ENCODE peak calls at places on chromosomes 2 and 18, in four cellular contexts. B, L, I and A are unnamed samples.

GRCh38 chr2:219912530-219912929 is 285.1 kb downstream of the SLC4A3 start:
- DNase-seq in B (peak), L (no peak), I (peak), A (no peak)

GRCh38 chr2:68790600-68790999 is 56.0 kb downstream of the ARHGAP25 start:
- DNase-seq in B (no peak), L (no peak), I (no peak), A (no peak)

GRCh38 chr2:14903709-14904374 is 271.3 kb downstream of the LRATD1 start:
- DNase-seq in B (no peak), L (peak), I (no peak), A (no peak)

GRCh38 chr18:26747131-26747475 is 118.4 kb downstream of the AQP4 start:
- DNase-seq in B (no peak), L (no peak), I (no peak), A (no peak)

GRCh38 chr2:221767106-221767878 is 195.2 kb upstream of the EPHA4 start:
- DNase-seq in B (no peak), L (no peak), I (no peak), A (no peak)

GRCh38 chr2:241739651-241740050 is 5.2 kb downstream of the D2HGDH start:
- DNase-seq in B (no peak), L (no peak), I (peak), A (no peak)

GRCh38 chr2:10016802-10017258 is 26.5 kb upstream of the KLF11 start:
- DNase-seq in B (no peak), L (no peak), I (no peak), A (no peak)

GRCh38 chr2:159753797-159754196 is 41.5 kb downstream of the MARCHF7 start:
- DNase-seq in B (no peak), L (no peak), I (no peak), A (no peak)

GRCh38 chr2:127027715-127028114 is 79.2 kb downstream of the BIN1 start:
- DNase-seq in B (no peak), L (no peak), I (no peak), A (no peak)

GRCh38 chr2:70283500-70284191 is 9.9 kb downstream of the SNRPG start:
- DNase-seq in B (no peak), L (no peak), I (no peak), A (no peak)

GRCh38 chr2:17475285-17475684 is 43.0 kb downstream of the RAD51AP2 start:
- DNase-seq in B (no peak), L (no peak), I (no peak), A (no peak)

GRCh38 chr2:135212757-135213156 is 160.7 kb downstream of the RAB3GAP1 start:
- DNase-seq in B (no peak), L (no peak), I (no peak), A (no peak)

GRCh38 chr2:21095714-21096113 is 28.1 kb upstream of the TDRD15 start:
- DNase-seq in B (no peak), L (no peak), I (no peak), A (no peak)

GRCh38 chr2:60292242-60292641 is 261.2 kb downstream of the BCL11A start:
- DNase-seq in B (no peak), L (no peak), I (no peak), A (no peak)

GRCh38 chr18:79933765-79934164 is 17.7 kb downstream of the SLC66A2 start:
- DNase-seq in B (peak), L (no peak), I (peak), A (peak)

GRCh38 chr2:26692814-26693286 is 328 bp downstream of the KCNK3 start:
- DNase-seq in B (no peak), L (peak), I (no peak), A (no peak)

GRCh38 chr18:56238576-56238975 is 399.8 kb downstream of the TXNL1 start:
- DNase-seq in B (no peak), L (no peak), I (no peak), A (no peak)

GRCh38 chr2:241876528-241877196 is 7.1 kb downstream of the RTP5 start:
- DNase-seq in B (no peak), L (no peak), I (no peak), A (no peak)

GRCh38 chr2:23524261-23524706 is 139.3 kb downstream of the KLHL29 start:
- DNase-seq in B (peak), L (no peak), I (peak), A (no peak)

GRCh38 chr2:174593574-174594203 is 3.9 kb downstream of the WIPF1 start:
- DNase-seq in B (no peak), L (peak), I (peak), A (no peak)

GRCh38 chr2:104361414-104361813 is 492.5 kb upstream of the POU3F3 start:
- DNase-seq in B (no peak), L (no peak), I (no peak), A (no peak)

GRCh38 chr18:79614211-79615028 is 65.2 kb upstream of the CTDP1 start:
- DNase-seq in B (peak), L (no peak), I (no peak), A (peak)

GRCh38 chr2:167510071-167510759 is 621.9 kb downstream of the XIRP2 start:
- DNase-seq in B (no peak), L (no peak), I (no peak), A (no peak)

GRCh38 chr2:142596334-142597088 is 281.0 kb upstream of the KYNU start:
- DNase-seq in B (no peak), L (no peak), I (peak), A (no peak)

GRCh38 chr2:223034241-223034933 is 17.6 kb upstream of the KCNE4 start:
- DNase-seq in B (no peak), L (no peak), I (no peak), A (no peak)

GRCh38 chr2:83022631-83023210 is 1436.4 kb downstream of the SUCLG1 start:
- DNase-seq in B (no peak), L (no peak), I (no peak), A (no peak)

GRCh38 chr2:47339745-47340541 is 63.0 kb upstream of the MSH2 start:
- DNase-seq in B (no peak), L (no peak), I (peak), A (no peak)

GRCh38 chr2:3596891-3597290 is 2.0 kb downstream of the COLEC11 start:
- DNase-seq in B (no peak), L (no peak), I (no peak), A (no peak)

GRCh38 chr2:3595985-3596384 is 1.1 kb downstream of the COLEC11 start:
- DNase-seq in B (no peak), L (no peak), I (no peak), A (no peak)

GRCh38 chr2:3595409-3595808 is 497 bp downstream of the COLEC11 start:
- DNase-seq in B (no peak), L (no peak), I (no peak), A (no peak)

GRCh38 chr2:3597567-3597966 is 2.7 kb downstream of the COLEC11 start:
- DNase-seq in B (no peak), L (no peak), I (no peak), A (no peak)

DNA sequence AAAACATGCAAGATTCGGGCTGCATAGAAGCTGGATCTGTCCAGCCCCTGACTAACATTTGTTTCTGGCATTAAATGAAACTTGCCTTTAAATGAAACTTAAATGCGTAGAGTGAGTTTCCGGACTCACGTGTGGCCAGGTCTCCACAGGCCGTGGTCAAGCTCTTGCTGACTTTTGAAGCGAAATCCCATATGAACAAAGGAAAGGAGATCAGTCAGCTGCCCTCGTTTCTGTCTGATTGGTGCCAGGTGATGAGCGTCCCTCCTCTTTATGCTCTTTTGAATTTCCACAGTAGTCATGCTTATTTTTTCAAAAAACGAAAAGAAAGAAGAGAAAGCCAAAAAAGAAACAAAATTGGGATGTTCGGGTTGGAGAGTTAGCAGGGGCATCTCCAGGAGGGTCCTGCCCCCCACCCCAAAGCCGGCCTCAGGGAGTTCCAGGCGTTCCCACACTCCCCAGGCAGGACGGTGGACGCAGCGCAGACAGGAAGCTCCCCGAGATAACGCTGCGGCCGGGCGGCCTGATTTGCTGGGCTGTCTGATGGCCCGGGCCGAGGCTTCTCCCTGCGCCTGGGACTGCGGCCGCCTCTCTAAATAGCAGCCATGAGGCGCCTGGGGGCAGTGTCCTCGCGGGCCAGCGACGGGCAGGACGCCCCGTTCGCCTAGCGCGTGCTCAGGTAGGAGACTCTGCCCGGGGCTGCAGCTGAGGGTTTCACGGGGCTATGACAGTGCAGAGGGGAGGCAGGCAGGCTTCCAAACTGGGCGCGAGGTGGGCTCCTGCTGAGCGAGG is at the start of gene COLEC11:
- DNase-seq in B (no peak), L (no peak), I (peak), A (no peak)
- H3K4me3 ChIP-seq in B (peak), L (no peak), I (peak), A (peak)

GRCh38 chr2:72583376-72583775 is 242.5 kb downstream of the EXOC6B start:
- DNase-seq in B (no peak), L (no peak), I (no peak), A (no peak)

GRCh38 chr2:72576459-72576858 is 249.4 kb downstream of the EXOC6B start:
- DNase-seq in B (no peak), L (peak), I (peak), A (no peak)

GRCh38 chr2:72579595-72580180 is 246.1 kb downstream of the EXOC6B start:
- DNase-seq in B (no peak), L (peak), I (no peak), A (no peak)

GRCh38 chr2:72576861-72577260 is 249.0 kb downstream of the EXOC6B start:
- DNase-seq in B (no peak), L (no peak), I (no peak), A (no peak)

GRCh38 chr2:72581560-72582181 is 244.2 kb downstream of the EXOC6B start:
- DNase-seq in B (peak), L (no peak), I (no peak), A (no peak)
- TF ChIP-seq CTCF in B (no peak), L (peak), I (peak), A (no peak)

GRCh38 chr18:73688161-73688560 is 459.5 kb downstream of the FBXO15 start:
- DNase-seq in B (no peak), L (no peak), I (no peak), A (no peak)
- H3K27ac ChIP-seq in B (no peak), L (no peak), I (no peak), A (no peak)

GRCh38 chr2:8583400-8584173 is 98.3 kb upstream of the ID2 start:
- DNase-seq in B (peak), L (peak), I (peak), A (peak)
- H3K4me3 ChIP-seq in B (peak), L (peak), I (peak), A (peak)

DNA sequence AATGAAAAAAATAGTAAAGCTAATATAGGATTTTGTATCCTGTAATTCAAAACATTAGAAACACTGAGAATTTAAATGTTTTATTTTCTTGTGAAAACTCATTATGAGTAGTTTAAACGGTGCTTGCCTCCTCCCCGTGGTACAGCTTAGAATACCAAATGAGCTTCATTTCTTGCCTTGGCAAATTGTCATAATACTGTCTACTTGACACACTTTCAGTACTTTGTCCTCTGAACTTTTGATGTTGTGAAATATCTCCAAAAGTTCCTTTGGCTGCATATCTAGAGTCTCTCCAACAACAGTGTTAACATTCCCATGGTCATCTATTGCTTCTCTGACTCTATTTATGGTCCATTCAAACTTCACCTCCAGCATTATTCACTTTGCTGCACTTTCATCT is 61.9 kb upstream of the EPB41L5 start:
- DNase-seq in B (no peak), L (no peak), I (no peak), A (no peak)
- TF ChIP-seq CTCF in B (no peak), L (no peak), I (no peak), A (no peak)

DNA sequence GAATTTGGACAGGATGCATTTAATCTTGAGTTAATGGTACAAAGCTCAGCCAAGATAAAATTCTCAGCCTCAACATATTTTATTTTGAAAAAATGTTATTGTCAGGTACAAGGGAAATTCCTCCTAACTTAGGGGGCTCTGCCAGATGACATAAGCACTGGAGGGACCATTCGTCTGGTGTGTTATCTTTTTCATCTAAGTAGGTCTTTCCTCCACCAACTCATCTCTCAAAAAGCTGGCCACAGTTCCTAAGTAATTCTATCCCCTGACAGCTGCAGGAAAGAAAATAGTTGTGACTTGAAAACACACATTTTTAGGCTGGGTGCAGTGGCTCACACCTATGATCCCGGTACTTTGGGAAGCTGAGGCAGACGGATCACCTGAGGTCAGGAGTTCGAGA is 25.4 kb upstream of the MYCN start:
- DNase-seq in B (no peak), L (no peak), I (no peak), A (no peak)
- H3K27ac ChIP-seq in B (no peak), L (no peak), I (no peak), A (no peak)